ENCODE peak calls at places on chromosomes 2 and 18, in four cellular contexts. P is fibroblast of lung, R is colonic mucosa, X is astrocyte. G is an unnamed sample.

GRCh38 chr2:224312741-224313140 is 89.2 kb downstream of the FAM124B start:
- DNase-seq in R (no peak), X (no peak), P (no peak), G (no peak)

GRCh38 chr2:112055833-112056625 is 960 bp downstream of the TMEM87B start:
- DNase-seq in X (peak; percentile 94), R (peak; percentile 77), P (peak; percentile 89), G (no peak)

GRCh38 chr18:24710474-24710873 is 250.0 kb downstream of the HRH4 start:
- DNase-seq in P (no peak), R (no peak), X (no peak), G (no peak)

GRCh38 chr18:80033181-80034067 is 810 bp upstream of the RBFA start:
- DNase-seq in R (no peak), P (peak; percentile 85), X (peak; percentile 36), G (no peak)

GRCh38 chr2:60553992-60554648 is 666 bp upstream of the BCL11A start:
- DNase-seq in R (peak; percentile 63), X (peak; percentile 18), P (no peak), G (peak; percentile 81)

GRCh38 chr2:226272435-226272834 is 527.2 kb downstream of the IRS1 start:
- DNase-seq in R (no peak), P (no peak), X (no peak), G (no peak)

GRCh38 chr2:37635359-37636208 is 35.9 kb downstream of the CDC42EP3 start:
- DNase-seq in R (no peak), P (peak; percentile 73), X (peak; percentile 67), G (no peak)

GRCh38 chr2:231370429-231370748 is 25.1 kb upstream of the B3GNT7 start:
- DNase-seq in R (no peak), X (no peak), P (no peak), G (peak; percentile 54)

GRCh38 chr2:112700004-112700667 is 20.7 kb upstream of the NT5DC4 start:
- DNase-seq in R (no peak), X (no peak), P (peak; percentile 50), G (no peak)

GRCh38 chr18:78228974-78229373 is 750.6 kb upstream of the SALL3 start:
- DNase-seq in P (no peak), X (no peak), R (no peak), G (no peak)

GRCh38 chr2:154307007-154307406 is 391.5 kb upstream of the KCNJ3 start:
- DNase-seq in R (no peak), P (no peak), X (no peak), G (no peak)

GRCh38 chr18:44916429-44917183 is 235.9 kb downstream of the SETBP1 start:
- DNase-seq in R (no peak), P (no peak), X (no peak), G (no peak)

GRCh38 chr18:50240083-50240563 is 26.2 kb downstream of the CFAP53 start:
- DNase-seq in X (peak; percentile 1), R (peak; percentile 38), P (no peak), G (no peak)

GRCh38 chr2:222708274-222708710 is 36.8 kb downstream of the MOGAT1 start:
- DNase-seq in P (peak; percentile 83), R (peak; percentile 87), X (peak; percentile 42), G (peak; percentile 83)

GRCh38 chr2:27552941-27553340 is 29.9 kb upstream of the ZNF512 start:
- DNase-seq in P (no peak), X (no peak), R (no peak), G (no peak)

GRCh38 chr2:42086500-42086953 is 38.7 kb downstream of the PKDCC start:
- DNase-seq in P (peak; percentile 80), R (peak; percentile 76), X (no peak), G (no peak)

GRCh38 chr2:241775223-241776177 is 1.1 kb upstream of the GAL3ST2 start:
- DNase-seq in R (peak; percentile 63), P (no peak), X (no peak), G (no peak)

GRCh38 chr2:45128580-45128997 is 119.3 kb upstream of the SIX2 start:
- DNase-seq in X (peak; percentile 95), R (no peak), P (peak; percentile 94), G (no peak)

GRCh38 chr2:227115761-227116160 is 48.2 kb downstream of the COL4A4 start:
- DNase-seq in P (peak; percentile 85), R (no peak), X (no peak), G (no peak)

GRCh38 chr18:72830109-72830508 is 37.7 kb downstream of the NETO1 start:
- DNase-seq in P (no peak), X (peak; percentile 18), R (no peak), G (no peak)

GRCh38 chr18:29418136-29418535 is 1241.2 kb upstream of the CDH2 start:
- DNase-seq in R (no peak), X (peak; percentile 89), P (peak; percentile 39), G (no peak)

GRCh38 chr18:42614619-42615293 is 500.7 kb downstream of the RIT2 start:
- DNase-seq in P (no peak), X (peak; percentile 20), R (no peak), G (no peak)

GRCh38 chr2:182868423-182868822 is 2.0 kb upstream of the FRZB start:
- DNase-seq in R (peak; percentile 40), P (no peak), X (no peak), G (no peak)
- H3K9ac ChIP-seq in R (no peak overlapping the region), P (no peak overlapping the region), X (no peak overlapping the region), G (no peak overlapping the region)

GRCh38 chr2:8576525-8577157 is 105.2 kb upstream of the ID2 start:
- DNase-seq in P (no peak), R (no peak), X (no peak), G (peak; percentile 70)

GRCh38 chr2:8575810-8576423 is 105.9 kb upstream of the ID2 start:
- DNase-seq in X (no peak), R (no peak), P (no peak), G (peak; percentile 54)

GRCh38 chr2:8574196-8575010 is 107.5 kb upstream of the ID2 start:
- DNase-seq in P (no peak), R (peak; percentile 68), X (peak; percentile 43), G (no peak)

GRCh38 chr2:8573942-8574195 is 108.0 kb upstream of the ID2 start:
- DNase-seq in X (no peak), P (no peak), R (peak; percentile 47), G (no peak)

GRCh38 chr2:8575011-8575750 is 106.7 kb upstream of the ID2 start:
- DNase-seq in X (peak; percentile 20), R (no peak), P (no peak), G (no peak)
- H3K4me1 ChIP-seq in X (peaks cover 14% of the 10 kb centered on the region), R (peaks cover 19% of the 10 kb centered on the region), P (no peaks in the 10 kb centered on the region), G (peaks cover 25% of the 10 kb centered on the region)

GRCh38 chr2:195672674-195673073 is 15.6 kb downstream of the SLC39A10 start:
- DNase-seq in X (no peak), R (no peak), P (no peak), G (no peak)
- TF ChIP-seq CTCF in X (no peak), R (no peak), P (no peak), G (no peak)

GRCh38 chr2:219251656-219252055 is 1.4 kb upstream of the TUBA4B start:
- DNase-seq in R (no peak), P (no peak), X (no peak), G (peak; percentile 22)
- H3K9ac ChIP-seq in R (peak overlapping the region; percentile 94), P (no peak overlapping the region), X (no peak overlapping the region), G (peak overlapping the region; percentile 13)

GRCh38 chr2:217930783-217931563 is 71.8 kb downstream of the TNS1 start:
- DNase-seq in X (peak; percentile 42), P (no peak), R (no peak), G (no peak)
- H3K4me1 ChIP-seq in X (peaks cover 81% of the 10 kb centered on the region), P (peaks cover 60% of the 10 kb centered on the region), R (no peaks in the 10 kb centered on the region), G (peaks cover 92% of the 10 kb centered on the region)

GRCh38 chr2:114283774-114284173 is 158.7 kb upstream of the DPP10 start:
- DNase-seq in X (no peak), R (no peak), P (no peak), G (no peak)

GRCh38 chr2:114286438-114286837 is 156.0 kb upstream of the DPP10 start:
- DNase-seq in R (no peak), X (no peak), P (no peak), G (no peak)

DNA sequence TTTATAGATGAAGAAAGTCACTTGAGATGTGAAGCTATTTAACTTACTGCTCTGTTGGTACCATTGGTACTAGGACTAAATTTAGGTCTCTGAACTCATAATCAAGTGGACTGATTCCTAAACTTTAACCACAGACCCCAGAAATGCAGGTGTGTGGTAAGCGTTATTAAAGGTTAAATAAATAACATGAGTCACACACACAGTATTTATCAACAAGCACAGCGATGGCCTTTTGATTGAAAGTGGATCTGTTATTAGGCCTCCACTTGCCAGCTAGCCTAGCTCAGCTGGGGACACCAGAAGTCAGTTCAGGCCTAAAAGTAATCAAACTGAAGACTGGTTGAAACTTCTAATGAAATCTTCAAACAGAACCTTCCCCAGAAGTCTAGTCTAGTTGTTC is 161.3 kb upstream of the DPP10 start:
- DNase-seq in P (no peak), R (no peak), X (no peak), G (no peak)
- TF ChIP-seq CTCF in P (no peak), R (no peak), X (no peak), G (no peak)

DNA sequence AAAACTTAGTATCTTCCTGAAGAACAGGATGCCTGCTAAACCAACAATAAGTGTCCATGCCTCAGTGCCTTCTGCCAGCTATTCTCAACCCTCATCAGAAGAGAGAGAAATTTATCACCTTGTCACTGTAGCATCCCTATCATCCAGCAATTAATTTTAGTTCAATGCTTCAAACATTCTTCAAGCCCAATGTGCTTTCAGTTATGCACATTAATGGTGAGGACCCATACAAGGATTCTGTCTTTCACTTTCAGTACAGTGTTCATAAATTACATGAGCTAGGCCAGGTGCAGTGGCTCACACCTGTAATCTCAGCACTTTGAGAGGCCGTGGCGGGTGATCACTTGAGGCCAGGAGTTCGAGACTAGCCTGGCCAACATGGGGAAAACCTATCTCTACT is 47.0 kb upstream of the MSH6 start:
- DNase-seq in R (no peak), X (no peak), P (no peak), G (no peak)
- H3K9ac ChIP-seq in R (no peak overlapping the region), X (no peak overlapping the region), P (no peak overlapping the region), G (no peak overlapping the region)

G was measured in kidney.